ENCODE peak calls at places on chromosomes 13 and 19, in ten cellular contexts. J, U, P, N, H, T, Q, R, E and I are unnamed samples. For H3K27me3, the result is how much of the 10 kb centered on the place peaks cover.

GRCh38 chr19:5108866-5109265 is 140.0 kb downstream of the KDM4B start:
- DNase-seq in J (no peak), U (no peak), P (no peak), N (no peak), H (no peak), T (no peak), Q (no peak), R (no peak), E (no peak), I (no peak)

GRCh38 chr19:19568802-19569756 is 31.0 kb downstream of the CILP2 start:
- DNase-seq in J (no peak), U (peak), P (no peak), N (no peak), H (peak), T (no peak), Q (no peak), R (no peak), E (no peak), I (no peak)

GRCh38 chr13:111398715-111399299 is 78.4 kb downstream of the TEX29 start:
- DNase-seq in J (no peak), U (no peak), P (no peak), N (no peak), H (no peak), T (no peak), Q (no peak), R (no peak), E (no peak), I (no peak)

GRCh38 chr19:12666305-12667048 is at the start of the genes MAN2B1 and WDR83:
- DNase-seq in J (peak), U (peak), P (peak), N (peak), H (peak), T (peak), Q (peak), R (peak), E (peak), I (peak)

GRCh38 chr13:111449041-111449440 is 128.6 kb downstream of the TEX29 start:
- DNase-seq in J (no peak), U (no peak), P (no peak), N (no peak), H (no peak), T (no peak), Q (no peak), R (no peak), E (no peak), I (no peak)

GRCh38 chr19:47778954-47779351 is 450 bp downstream of the SELENOW start:
- DNase-seq in J (no peak), U (no peak), P (peak), N (peak), H (no peak), T (peak), Q (no peak), R (no peak), E (peak), I (no peak)

GRCh38 chr13:40605573-40605972 is 60.9 kb downstream of the FOXO1 start:
- DNase-seq in J (no peak), U (no peak), P (no peak), N (no peak), H (no peak), T (no peak), Q (no peak), R (no peak), E (no peak), I (no peak)

GRCh38 chr13:30734434-30734833 is 909 bp upstream of the ALOX5AP start:
- DNase-seq in J (no peak), U (peak), P (no peak), N (no peak), H (peak), T (no peak), Q (no peak), R (no peak), E (no peak), I (no peak)

GRCh38 chr13:110777251-110777820 is 63.8 kb downstream of the ING1 start:
- DNase-seq in J (no peak), U (peak), P (no peak), N (no peak), H (no peak), T (no peak), Q (no peak), R (no peak), E (no peak), I (no peak)

GRCh38 chr13:67383358-67383757 is 153.2 kb upstream of the PCDH9 start:
- DNase-seq in J (no peak), U (peak), P (no peak), N (no peak), H (no peak), T (no peak), Q (no peak), R (no peak), E (no peak), I (peak)

GRCh38 chr13:74187564-74187963 is 53.4 kb upstream of the KLF12 start:
- DNase-seq in J (no peak), U (peak), P (no peak), N (no peak), H (peak), T (no peak), Q (no peak), R (no peak), E (no peak), I (no peak)

GRCh38 chr13:87123987-87124784 is 547.0 kb upstream of the SLITRK5 start:
- DNase-seq in J (peak), U (peak), P (no peak), N (peak), H (peak), T (no peak), Q (no peak), R (no peak), E (no peak), I (no peak)

GRCh38 chr13:50584856-50585580 is 258.5 kb downstream of the DLEU7 start:
- DNase-seq in J (no peak), U (no peak), P (no peak), N (peak), H (no peak), T (no peak), Q (no peak), R (no peak), E (no peak), I (no peak)

GRCh38 chr19:30001794-30002193 is 59.8 kb downstream of the URI1 start:
- DNase-seq in J (no peak), U (peak), P (no peak), N (no peak), H (peak), T (no peak), Q (no peak), R (no peak), E (no peak), I (no peak)

GRCh38 chr19:6417713-6418561 is 6.7 kb downstream of the KHSRP start:
- DNase-seq in J (no peak), U (peak), P (peak), N (peak), H (no peak), T (no peak), Q (no peak), R (no peak), E (no peak), I (no peak)

GRCh38 chr13:69092615-69093322 is 1014.9 kb upstream of the ATXN8OS start:
- DNase-seq in J (no peak), U (no peak), P (no peak), N (peak), H (no peak), T (no peak), Q (no peak), R (no peak), E (no peak), I (no peak)

GRCh38 chr13:49791753-49792549 is 531 bp downstream of the KPNA3 start:
- DNase-seq in J (peak), U (peak), P (no peak), N (peak), H (peak), T (peak), Q (peak), R (peak), E (peak), I (peak)

GRCh38 chr19:35720648-35721047 is 2.8 kb downstream of the KMT2B start:
- DNase-seq in J (no peak), U (no peak), P (no peak), N (no peak), H (no peak), T (no peak), Q (no peak), R (no peak), E (no peak), I (no peak)

GRCh38 chr13:50127017-50127725 is 111.9 kb downstream of the KCNRG start:
- DNase-seq in J (peak), U (peak), P (no peak), N (peak), H (no peak), T (peak), Q (peak), R (peak), E (peak), I (no peak)

GRCh38 chr19:11694533-11695439 is 44.0 kb downstream of the ZNF823 start:
- DNase-seq in J (peak), U (peak), P (peak), N (peak), H (peak), T (peak), Q (peak), R (peak), E (peak), I (peak)

GRCh38 chr13:102591988-102592781 is 4.6 kb upstream of the TPP2 start:
- DNase-seq in J (peak), U (peak), P (peak), N (peak), H (peak), T (peak), Q (peak), R (peak), E (peak), I (peak)

GRCh38 chr13:84902243-84902642 is 897.0 kb downstream of the SLITRK6 start:
- DNase-seq in J (no peak), U (no peak), P (no peak), N (no peak), H (no peak), T (no peak), Q (no peak), R (no peak), E (no peak), I (no peak)

GRCh38 chr19:45103200-45103624 is 10.2 kb downstream of the PPP1R37 start:
- DNase-seq in J (no peak), U (no peak), P (no peak), N (no peak), H (no peak), T (no peak), Q (no peak), R (no peak), E (no peak), I (no peak)

GRCh38 chr13:98199480-98199879 is 22.4 kb upstream of the RNF113B start:
- DNase-seq in J (no peak), U (peak), P (no peak), N (no peak), H (no peak), T (no peak), Q (no peak), R (no peak), E (no peak), I (no peak)

GRCh38 chr13:25249001-25249543 is 38.2 kb downstream of the MTMR6 start:
- DNase-seq in J (no peak), U (peak), P (peak), N (peak), H (peak), T (peak), Q (no peak), R (no peak), E (no peak), I (no peak)

GRCh38 chr19:7471696-7472620 is 16.9 kb downstream of the PEX11G start:
- DNase-seq in J (no peak), U (no peak), P (no peak), N (no peak), H (no peak), T (no peak), Q (no peak), R (no peak), E (no peak), I (no peak)

GRCh38 chr13:52383362-52383761 is 22.6 kb downstream of the THSD1 start:
- DNase-seq in J (no peak), U (peak), P (no peak), N (no peak), H (no peak), T (no peak), Q (no peak), R (no peak), E (no peak), I (no peak)

GRCh38 chr13:79392882-79393563 is 13.0 kb downstream of the RBM26 start:
- DNase-seq in J (no peak), U (peak), P (no peak), N (no peak), H (peak), T (no peak), Q (no peak), R (no peak), E (no peak), I (no peak)

GRCh38 chr19:30898353-30899103 is 450.7 kb downstream of the TSHZ3 start:
- DNase-seq in J (no peak), U (no peak), P (no peak), N (no peak), H (no peak), T (no peak), Q (no peak), R (no peak), E (no peak), I (no peak)

GRCh38 chr13:59247166-59247565 is 916.6 kb downstream of the DIAPH3 start:
- DNase-seq in J (peak), U (no peak), P (no peak), N (no peak), H (no peak), T (no peak), Q (no peak), R (peak), E (peak), I (no peak)

DNA sequence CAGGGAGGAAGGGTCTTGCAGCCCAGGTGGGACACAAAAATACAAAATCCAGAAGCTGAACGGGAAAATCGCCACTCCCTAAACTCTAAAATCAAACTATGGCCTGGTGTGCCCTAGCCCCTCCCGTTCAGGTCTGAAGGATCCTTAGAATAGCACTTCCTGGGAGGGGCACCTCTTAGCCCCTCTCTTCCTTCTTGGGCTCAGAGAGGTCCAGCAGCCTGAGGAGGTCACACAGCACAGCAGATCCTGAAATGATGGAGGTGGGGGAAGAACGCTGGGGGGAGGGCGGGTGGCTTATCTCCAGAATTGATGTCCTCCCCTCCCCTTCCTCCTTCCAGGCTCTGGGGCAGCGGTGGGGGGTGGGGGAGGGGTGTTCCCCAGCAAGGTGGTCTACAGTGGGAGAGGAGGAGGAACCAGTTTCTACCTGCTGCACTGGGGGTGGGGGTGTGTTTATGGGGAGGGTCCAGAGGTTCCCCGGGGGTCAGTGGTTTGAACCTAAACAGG is 1.9 kb downstream of the DIRAS1 start:
- DNase-seq in J (no peak), U (no peak), P (peak), N (no peak), H (no peak), T (no peak), Q (no peak), R (no peak), E (no peak), I (no peak)
- H3K27me3 ChIP-seq in J (under half), U (under half), P (under half), N (under half), H (under half), T (under half), Q (under half), R (under half), E (under half), I (half or more)

GRCh38 chr13:112952759-112953541 is 16.1 kb upstream of the MCF2L start:
- DNase-seq in J (no peak), U (no peak), P (no peak), N (no peak), H (no peak), T (no peak), Q (no peak), R (no peak), E (no peak), I (no peak)

GRCh38 chr13:112955956-112956355 is 13.1 kb upstream of the MCF2L start:
- DNase-seq in J (no peak), U (no peak), P (no peak), N (no peak), H (no peak), T (no peak), Q (no peak), R (no peak), E (no peak), I (no peak)

GRCh38 chr13:112955271-112955937 is 13.6 kb upstream of the MCF2L start:
- DNase-seq in J (no peak), U (no peak), P (no peak), N (no peak), H (no peak), T (no peak), Q (no peak), R (no peak), E (no peak), I (no peak)

GRCh38 chr13:112953591-112954487 is 15.2 kb upstream of the MCF2L start:
- DNase-seq in J (no peak), U (no peak), P (no peak), N (no peak), H (no peak), T (no peak), Q (no peak), R (no peak), E (no peak), I (no peak)

GRCh38 chr13:112954488-112955270 is 14.3 kb upstream of the MCF2L start:
- DNase-seq in J (no peak), U (no peak), P (no peak), N (no peak), H (no peak), T (no peak), Q (no peak), R (no peak), E (no peak), I (no peak)
- H3K27me3 ChIP-seq in J (under half), U (half or more), P (under half), N (under half), H (under half), T (under half), Q (under half), R (under half), E (under half), I (half or more)

GRCh38 chr19:1768918-1769644 is 15.8 kb downstream of the ONECUT3 start:
- DNase-seq in J (no peak), U (no peak), P (no peak), N (no peak), H (no peak), T (no peak), Q (no peak), R (no peak), E (no peak), I (no peak)

GRCh38 chr19:1768248-1768647 is 14.9 kb downstream of the ONECUT3 start:
- DNase-seq in J (no peak), U (no peak), P (peak), N (peak), H (no peak), T (no peak), Q (no peak), R (no peak), E (no peak), I (no peak)

GRCh38 chr19:1770866-1771576 is 17.7 kb downstream of the ONECUT3 start:
- DNase-seq in J (no peak), U (no peak), P (no peak), N (no peak), H (no peak), T (no peak), Q (no peak), R (no peak), E (no peak), I (no peak)

GRCh38 chr19:1767464-1767933 is 14.2 kb downstream of the ONECUT3 start:
- DNase-seq in J (peak), U (no peak), P (peak), N (peak), H (no peak), T (peak), Q (no peak), R (no peak), E (peak), I (peak)

DNA sequence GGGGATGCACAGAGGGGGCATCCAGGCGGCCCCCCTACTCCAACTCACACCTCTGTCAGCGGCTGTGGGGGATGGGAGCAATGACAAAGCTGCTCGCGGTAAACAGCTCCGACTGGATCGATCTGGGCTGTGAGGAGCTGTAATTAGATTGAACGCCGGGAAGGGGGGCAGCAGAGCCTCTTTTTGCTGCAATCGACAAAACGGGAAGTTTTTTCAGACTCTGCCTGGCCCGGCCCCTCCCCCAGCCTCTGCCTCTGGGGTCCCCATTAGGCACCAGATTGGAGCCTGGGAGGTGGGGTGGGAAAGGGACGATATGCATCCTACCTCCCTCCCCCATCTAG is 16.3 kb downstream of the ONECUT3 start:
- DNase-seq in J (no peak), U (no peak), P (no peak), N (no peak), H (no peak), T (no peak), Q (no peak), R (no peak), E (no peak), I (no peak)
- H3K27me3 ChIP-seq in J (half or more), U (half or more), P (half or more), N (half or more), H (under half), T (half or more), Q (under half), R (half or more), E (under half), I (half or more)

GRCh38 chr19:50897191-50897607 is 14.0 kb downstream of the KLK4 start:
- DNase-seq in J (no peak), U (no peak), P (no peak), N (no peak), H (no peak), T (no peak), Q (no peak), R (no peak), E (no peak), I (no peak)
- H3K27me3 ChIP-seq in J (under half), U (under half), P (under half), N (under half), H (under half), T (under half), Q (under half), R (under half), E (under half), I (under half)